ENCODE peak calls at places on chromosomes 7 and 10, in four cellular contexts. G is effector memory CD4-positive, alpha-beta T cell; P is heart right ventricle; S is ascending aorta. K is an unnamed sample.

GRCh38 chr10:137031-137430 is 1.8 kb downstream of the ZMYND11 start:
- DNase-seq in G (peak), P (no peak), S (no peak), K (no peak)

GRCh38 chr10:98074315-98074911 is 44.0 kb upstream of the CRTAC1 start:
- DNase-seq in G (no peak), P (no peak), S (no peak), K (no peak)

GRCh38 chr7:78279035-78279434 is 480.5 kb downstream of the PHTF2 start:
- DNase-seq in G (no peak), P (no peak), S (no peak), K (no peak)

GRCh38 chr10:14618669-14619068 is 156.0 kb downstream of the FAM107B start:
- DNase-seq in P (no peak), G (no peak), S (no peak), K (no peak)

GRCh38 chr10:79322616-79323566 is 24.4 kb upstream of the PPIF start:
- DNase-seq in P (peak), G (peak), S (peak), K (no peak)

GRCh38 chr7:106022193-106022821 is 59.2 kb downstream of the CDHR3 start:
- DNase-seq in G (peak), S (no peak), P (no peak), K (no peak)

GRCh38 chr7:104900525-104900924 is 113.5 kb upstream of the KMT2E start:
- DNase-seq in S (no peak), P (no peak), G (no peak), K (no peak)

GRCh38 chr7:73995330-73995729 is 32.6 kb upstream of the ELN start:
- DNase-seq in G (no peak), S (no peak), P (no peak), K (no peak)

GRCh38 chr7:55133630-55134392 is 115.0 kb downstream of the EGFR start:
- DNase-seq in P (peak), S (no peak), G (no peak), K (no peak)

GRCh38 chr7:28405662-28406061 is 6.7 kb upstream of the CREB5 start:
- DNase-seq in S (peak), G (no peak), P (peak), K (no peak)

GRCh38 chr7:100570954-100571828 is 2.5 kb downstream of the SAP25 start:
- DNase-seq in P (no peak), G (no peak), S (no peak), K (no peak)

GRCh38 chr10:122462533-122463465 is 1.4 kb downstream of the HTRA1 start:
- DNase-seq in S (no peak), P (peak), G (no peak), K (no peak)

GRCh38 chr7:83532229-83532628 is 116.7 kb downstream of the SEMA3E start:
- DNase-seq in G (no peak), S (no peak), P (no peak), K (no peak)
- H3K27ac ChIP-seq in G (no peak), S (no peak), P (no peak), K (no peak)

GRCh38 chr10:60289800-60290199 is 99.9 kb downstream of the ANK3 start:
- DNase-seq in S (no peak), G (no peak), P (no peak), K (no peak)

GRCh38 chr10:60288291-60288690 is 101.4 kb downstream of the ANK3 start:
- DNase-seq in G (no peak), S (no peak), P (no peak), K (no peak)

GRCh38 chr10:60290558-60290957 is 99.1 kb downstream of the ANK3 start:
- DNase-seq in G (no peak), P (no peak), S (no peak), K (no peak)

GRCh38 chr10:60293797-60294196 is 95.9 kb downstream of the ANK3 start:
- DNase-seq in P (no peak), S (no peak), G (no peak), K (no peak)

GRCh38 chr10:60291354-60291930 is 98.2 kb downstream of the ANK3 start:
- DNase-seq in P (no peak), S (no peak), G (no peak), K (no peak)
- H3K27ac ChIP-seq in P (peak), S (peak), G (no peak), K (no peak)

DNA sequence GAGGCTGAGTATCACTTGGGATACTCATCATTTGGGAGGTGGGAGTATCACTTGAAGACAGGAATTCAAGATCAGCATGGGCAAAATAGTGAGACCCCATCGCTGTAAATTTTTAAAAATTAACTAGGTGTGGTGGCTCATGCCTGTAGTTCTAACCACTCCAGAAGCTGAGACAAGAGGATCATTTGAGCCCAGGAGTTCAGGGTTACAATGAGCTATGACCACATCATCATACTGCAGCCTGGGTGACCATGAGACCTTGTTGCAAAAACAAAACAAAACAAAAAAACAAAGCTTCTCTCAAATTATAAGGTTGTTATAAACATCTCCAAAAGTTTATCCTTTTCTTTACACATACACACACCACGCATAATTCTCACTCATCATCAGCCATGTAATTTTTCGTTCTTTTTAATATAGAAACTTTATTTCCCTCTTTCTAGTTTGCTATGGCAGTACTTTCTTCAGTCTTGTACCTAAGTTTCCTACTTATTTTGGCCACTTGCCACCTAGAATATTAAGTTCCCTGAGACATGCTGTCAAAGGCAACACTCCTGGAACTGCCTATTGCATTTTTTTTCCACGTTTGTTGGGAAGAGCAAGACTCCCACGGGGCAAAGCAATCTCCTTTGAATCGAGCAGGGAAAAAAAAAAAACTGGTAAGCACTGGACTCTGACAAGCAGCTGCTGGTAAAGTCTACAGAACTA is 37.1 kb downstream of the SKIDA1 start:
- DNase-seq in G (no peak), S (no peak), P (no peak), K (no peak)
- H3K27ac ChIP-seq in G (no peak), S (no peak), P (no peak), K (no peak)

DNA sequence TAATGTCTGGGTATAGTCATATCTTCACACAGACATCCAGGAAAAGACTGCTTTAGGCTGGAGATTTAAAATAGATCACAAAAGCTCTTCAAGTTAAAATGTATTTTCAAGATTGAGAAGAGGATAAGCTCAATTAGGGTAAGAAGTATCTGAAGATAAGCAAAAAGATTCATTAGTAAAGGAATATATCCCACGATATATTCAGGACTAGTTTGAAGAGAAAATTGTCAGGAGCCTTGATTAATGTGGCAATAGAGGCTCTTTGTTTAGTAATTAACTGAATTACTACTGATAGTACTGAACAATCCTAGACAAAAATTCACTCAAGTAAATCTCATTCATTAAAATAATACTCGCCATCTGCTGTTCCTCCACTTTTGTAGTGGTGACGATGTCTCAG is 32.6 kb downstream of the INPP5F start:
- DNase-seq in S (no peak), G (no peak), P (no peak), K (no peak)
- H3K27ac ChIP-seq in S (no peak), G (no peak), P (no peak), K (no peak)

DNA sequence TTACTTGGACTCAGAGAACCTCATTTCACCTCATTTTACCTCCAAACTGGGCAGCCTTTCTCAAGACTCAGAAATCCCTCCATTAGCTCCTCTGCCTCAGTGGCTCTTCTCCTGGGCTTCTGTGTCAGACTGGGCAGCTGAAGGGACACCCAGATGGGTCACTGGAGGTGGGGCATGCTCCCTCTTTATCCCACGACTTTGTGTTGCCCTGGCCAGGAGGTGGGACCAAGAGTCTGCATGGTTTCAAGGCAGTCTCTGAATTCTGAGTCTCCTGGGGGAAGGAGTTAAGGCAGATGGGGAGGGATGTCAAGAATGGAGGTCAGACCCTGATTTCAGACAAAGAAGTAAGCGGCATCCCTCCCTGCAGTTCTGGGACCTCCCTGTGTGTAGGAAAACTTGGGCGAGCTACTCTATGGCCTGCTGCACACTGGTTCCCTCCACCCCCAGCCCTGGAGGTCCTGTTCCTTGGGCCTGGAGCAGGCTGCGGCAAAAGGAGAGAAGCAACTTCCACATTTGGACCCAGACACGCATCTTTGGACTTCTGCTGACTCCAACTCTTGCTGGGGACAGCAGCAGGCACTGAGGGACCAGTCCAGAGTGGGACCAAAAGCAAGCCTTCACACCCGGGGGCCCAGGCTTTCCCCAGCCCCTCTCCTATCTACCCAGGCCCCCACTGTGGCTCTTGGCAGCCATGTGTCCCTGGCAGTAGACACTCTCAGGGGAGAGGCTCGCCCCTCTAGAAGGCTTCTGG is 10.8 kb downstream of the POLL start:
- DNase-seq in P (no peak), G (no peak), S (no peak), K (no peak)
- H3K27ac ChIP-seq in P (no peak), G (no peak), S (no peak), K (no peak)

DNA sequence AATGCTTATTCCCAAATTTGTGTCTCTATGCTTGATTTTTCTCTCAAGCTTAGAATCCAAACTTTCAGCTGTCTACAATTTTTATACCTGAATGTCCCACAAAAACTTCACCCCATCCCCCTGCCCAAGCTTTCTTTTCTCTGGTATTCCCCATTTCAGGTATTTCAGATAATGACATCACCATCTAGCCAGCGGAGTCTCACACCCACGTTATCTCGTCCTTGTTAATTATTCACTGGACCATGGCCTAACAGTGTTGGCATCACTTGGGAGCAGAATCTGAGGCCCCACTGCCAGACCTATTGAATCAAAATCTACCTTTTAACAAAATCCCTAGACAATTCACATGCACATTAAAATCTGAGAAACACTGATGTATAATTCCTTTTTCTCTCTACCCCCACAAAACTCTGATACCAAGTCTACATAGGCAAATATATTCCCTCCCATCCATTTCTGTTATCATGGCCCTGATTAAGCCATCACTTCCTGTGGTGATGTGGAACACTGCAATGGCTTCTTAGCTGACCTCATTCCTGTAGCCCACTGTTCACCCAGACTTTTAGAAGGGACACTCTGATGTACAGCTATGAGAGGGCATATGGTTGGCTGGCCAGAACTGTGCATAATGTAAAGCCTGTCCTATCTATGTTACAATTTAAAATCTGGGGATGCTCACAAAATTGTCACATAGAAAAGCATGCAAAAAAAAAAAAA is 31.4 kb downstream of the ZNF438 start:
- DNase-seq in G (no peak), S (no peak), P (no peak), K (no peak)
- H3K27ac ChIP-seq in G (no peak), S (peak), P (no peak), K (no peak)

GRCh38 chr7:112833082-112833481 is 42.9 kb upstream of the TMEM168 start:
- DNase-seq in P (no peak), G (no peak), S (no peak), K (no peak)
- H3K27ac ChIP-seq in P (no peak), G (no peak), S (no peak), K (no peak)

K was measured in caudate nucleus.